ENCODE peak calls at places on chromosome 18, in four cellular contexts. One of them, this sample, is unnamed.

GRCh38 chr18:26813043-26813442 is 52.5 kb downstream of the AQP4 start:
- DNase-seq in SK-N-SH: peak; percentile 50
- DNase-seq in kidney epithelial cell: peak; percentile 14
- DNase-seq in AG10803: no peak
- DNase-seq in this sample: peak; percentile 36

GRCh38 chr18:65206551-65207260 is 544.1 kb upstream of the CDH7 start:
- DNase-seq in SK-N-SH: no peak
- DNase-seq in kidney epithelial cell: no peak
- DNase-seq in AG10803: no peak
- DNase-seq in this sample: peak; percentile 24

GRCh38 chr18:55706893-55707292 is 118.9 kb upstream of the TCF4 start:
- DNase-seq in SK-N-SH: no peak
- DNase-seq in kidney epithelial cell: no peak
- DNase-seq in AG10803: peak; percentile 93
- DNase-seq in this sample: no peak

GRCh38 chr18:45821667-45822066 is 3.8 kb upstream of the SIGLEC15 start:
- DNase-seq in SK-N-SH: no peak
- DNase-seq in kidney epithelial cell: no peak
- DNase-seq in AG10803: no peak
- DNase-seq in this sample: no peak

GRCh38 chr18:32296851-32297250 is 107.0 kb downstream of the MEP1B start:
- DNase-seq in SK-N-SH: no peak
- DNase-seq in kidney epithelial cell: no peak
- DNase-seq in AG10803: no peak
- DNase-seq in this sample: no peak

GRCh38 chr18:48546411-48546810 is 7.6 kb downstream of the CTIF start:
- DNase-seq in SK-N-SH: no peak
- DNase-seq in kidney epithelial cell: no peak
- DNase-seq in AG10803: peak; percentile 77
- DNase-seq in this sample: no peak

GRCh38 chr18:59005266-59005665 is 134.4 kb upstream of the SEC11C start:
- DNase-seq in SK-N-SH: no peak
- DNase-seq in kidney epithelial cell: no peak
- DNase-seq in AG10803: peak; percentile 88
- DNase-seq in this sample: no peak

GRCh38 chr18:51337406-51337805 is 139.9 kb upstream of the MEX3C start:
- DNase-seq in SK-N-SH: no peak
- DNase-seq in kidney epithelial cell: no peak
- DNase-seq in AG10803: no peak
- DNase-seq in this sample: no peak

GRCh38 chr18:37253424-37254255 is 312.0 kb downstream of the CELF4 start:
- DNase-seq in SK-N-SH: peak; percentile 83
- DNase-seq in kidney epithelial cell: no peak
- DNase-seq in AG10803: no peak
- DNase-seq in this sample: peak; percentile 83

GRCh38 chr18:9101730-9102390 is 639 bp upstream of the NDUFV2 start:
- DNase-seq in SK-N-SH: peak; percentile 66
- DNase-seq in kidney epithelial cell: peak; percentile 31
- DNase-seq in AG10803: peak; percentile 75
- DNase-seq in this sample: no peak

GRCh38 chr18:48136051-48136543 is 205.6 kb upstream of the SMAD2 start:
- DNase-seq in SK-N-SH: peak; percentile 86
- DNase-seq in kidney epithelial cell: no peak
- DNase-seq in AG10803: no peak
- DNase-seq in this sample: peak; percentile 56

GRCh38 chr18:12593861-12594260 is 64.0 kb downstream of the SPIRE1 start:
- DNase-seq in SK-N-SH: no peak
- DNase-seq in kidney epithelial cell: no peak
- DNase-seq in AG10803: peak; percentile 50
- DNase-seq in this sample: no peak

GRCh38 chr18:59054892-59055291 is 84.8 kb upstream of the SEC11C start:
- DNase-seq in SK-N-SH: no peak
- DNase-seq in kidney epithelial cell: no peak
- DNase-seq in AG10803: peak; percentile 64
- DNase-seq in this sample: no peak

DNA sequence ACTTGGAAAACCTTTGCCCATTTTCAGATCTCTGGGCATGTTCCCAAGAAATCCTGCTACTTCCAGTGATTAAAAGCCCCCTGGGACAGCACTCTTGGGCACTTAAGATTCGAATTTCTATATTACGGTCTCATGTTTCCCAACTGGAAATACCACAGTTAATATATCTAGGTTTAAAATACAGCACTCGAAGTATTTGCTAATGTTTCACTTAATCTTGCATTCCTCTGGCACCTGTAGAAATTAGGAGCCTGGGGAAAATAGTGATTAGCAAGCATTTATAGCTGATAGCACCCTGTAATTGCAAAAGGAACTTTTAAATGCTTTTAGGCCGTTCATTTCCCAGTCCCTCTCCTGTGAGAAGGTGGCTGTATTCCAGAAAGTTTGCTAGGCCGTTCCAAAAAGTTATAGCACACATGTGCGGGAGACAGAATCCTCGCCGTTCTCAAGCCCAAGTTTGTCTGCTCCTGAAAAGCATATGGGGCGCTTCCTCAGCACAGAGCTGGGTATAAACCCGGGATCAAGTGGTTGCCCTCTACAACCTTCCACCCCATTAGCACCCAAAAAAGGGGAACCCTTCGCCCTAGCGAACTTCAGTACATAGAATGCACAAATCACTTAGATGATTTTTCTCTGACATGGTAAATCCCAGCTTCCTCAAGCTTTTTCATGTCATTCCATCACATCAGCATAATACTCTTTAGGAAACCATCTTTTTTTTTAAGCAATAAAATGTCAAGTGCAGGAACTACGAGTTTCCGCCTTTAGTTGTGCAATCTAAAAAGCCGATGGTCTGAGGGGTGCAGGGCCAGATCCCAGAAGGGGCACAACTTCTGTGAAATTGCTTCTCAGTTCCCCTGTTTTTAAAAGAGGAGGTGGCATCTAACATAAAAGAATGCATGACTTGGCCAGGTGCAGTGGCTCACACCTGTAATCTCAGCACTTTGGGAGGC is 60.6 kb downstream of the DIPK1C start:
- DNase-seq in SK-N-SH: no peak
- DNase-seq in kidney epithelial cell: no peak
- DNase-seq in AG10803: no peak
- DNase-seq in this sample: no peak
- TF ChIP-seq CTCF in SK-N-SH: no peak
- TF ChIP-seq CTCF in kidney epithelial cell: no peak
- TF ChIP-seq CTCF in AG10803: no peak
- TF ChIP-seq CTCF in this sample: no peak

GRCh38 chr18:10490401-10491289 is 35.2 kb upstream of the NAPG start:
- DNase-seq in SK-N-SH: no peak
- DNase-seq in kidney epithelial cell: no peak
- DNase-seq in AG10803: no peak
- DNase-seq in this sample: no peak
- TF ChIP-seq CTCF in SK-N-SH: no peak
- TF ChIP-seq CTCF in kidney epithelial cell: no peak
- TF ChIP-seq CTCF in AG10803: no peak
- TF ChIP-seq CTCF in this sample: no peak

DNA sequence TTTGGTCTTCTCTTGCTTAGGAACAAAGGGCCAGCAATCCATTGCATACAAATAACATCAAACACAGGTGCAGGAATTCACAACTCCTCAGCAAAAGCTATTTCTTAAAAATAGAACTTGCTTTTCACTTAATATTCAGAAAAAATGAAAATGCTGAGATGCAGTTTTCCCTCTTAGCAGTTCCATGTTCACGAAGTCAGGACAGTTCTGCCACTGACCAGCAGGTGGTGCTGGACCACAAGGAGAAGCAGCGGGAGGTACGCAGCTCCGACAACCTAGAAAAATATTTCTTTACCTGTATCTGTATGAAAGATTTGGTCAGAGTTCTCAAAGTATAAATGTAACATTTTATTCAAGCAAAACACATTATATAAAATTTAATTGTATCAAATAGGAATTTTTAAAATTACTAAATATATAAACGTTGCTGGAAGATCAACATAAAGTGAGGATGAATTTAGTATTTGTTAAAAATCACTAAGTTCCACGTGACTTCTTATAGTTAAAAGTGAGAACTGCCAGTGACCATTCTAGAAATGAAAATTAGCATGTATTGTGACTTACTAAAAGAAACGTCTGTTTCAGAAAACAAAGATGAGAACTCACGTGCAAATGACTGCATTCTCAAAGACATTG is 48.8 kb downstream of the ADNP2 start:
- DNase-seq in SK-N-SH: peak; percentile 76
- DNase-seq in kidney epithelial cell: peak; percentile 18
- DNase-seq in AG10803: peak; percentile 67
- DNase-seq in this sample: peak; percentile 84
- TF ChIP-seq CTCF in SK-N-SH: peak; percentile 97
- TF ChIP-seq CTCF in kidney epithelial cell: peak; percentile 95
- TF ChIP-seq CTCF in AG10803: peak; percentile 100
- TF ChIP-seq CTCF in this sample: peak; percentile 99

DNA sequence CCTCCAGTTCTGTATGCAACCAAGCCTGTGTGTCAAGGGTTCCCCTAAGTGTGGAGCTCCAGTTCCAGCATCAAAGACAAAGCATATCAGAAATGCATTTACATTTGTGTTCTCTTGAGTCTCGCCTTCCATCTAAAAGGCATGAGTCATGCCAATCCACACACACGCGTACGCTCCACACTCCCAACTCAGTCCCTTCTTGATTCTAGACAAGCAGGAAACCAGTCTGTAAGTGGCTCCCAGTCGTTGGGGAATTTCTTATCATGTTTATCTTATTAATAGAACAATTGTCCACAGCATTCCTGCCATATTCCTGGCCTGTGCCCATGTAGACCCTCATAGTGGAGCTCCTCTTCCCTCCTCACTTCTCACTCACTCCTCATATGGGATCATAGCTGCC is 86.4 kb upstream of the SLC35G4 start:
- DNase-seq in SK-N-SH: no peak
- DNase-seq in kidney epithelial cell: no peak
- DNase-seq in AG10803: no peak
- DNase-seq in this sample: no peak
- TF ChIP-seq CTCF in SK-N-SH: no peak
- TF ChIP-seq CTCF in kidney epithelial cell: no peak
- TF ChIP-seq CTCF in AG10803: no peak
- TF ChIP-seq CTCF in this sample: no peak

GRCh38 chr18:63883617-63884016 is 3.9 kb upstream of the SERPINB2 start:
- DNase-seq in SK-N-SH: no peak
- DNase-seq in kidney epithelial cell: no peak
- DNase-seq in AG10803: no peak
- DNase-seq in this sample: no peak
- TF ChIP-seq CTCF in SK-N-SH: no peak
- TF ChIP-seq CTCF in kidney epithelial cell: no peak
- TF ChIP-seq CTCF in AG10803: no peak
- TF ChIP-seq CTCF in this sample: no peak

GRCh38 chr18:75161629-75162028 is 47.3 kb downstream of the PTGR3 start:
- DNase-seq in SK-N-SH: no peak
- DNase-seq in kidney epithelial cell: no peak
- DNase-seq in AG10803: peak; percentile 35
- DNase-seq in this sample: no peak
- TF ChIP-seq CTCF in SK-N-SH: no peak
- TF ChIP-seq CTCF in kidney epithelial cell: no peak
- TF ChIP-seq CTCF in AG10803: peak; percentile 23
- TF ChIP-seq CTCF in this sample: no peak

GRCh38 chr18:78983530-78983929 is 3.9 kb downstream of the SALL3 start:
- DNase-seq in SK-N-SH: no peak
- DNase-seq in kidney epithelial cell: no peak
- DNase-seq in AG10803: no peak
- DNase-seq in this sample: no peak

GRCh38 chr18:78981652-78981955 is 2.0 kb downstream of the SALL3 start:
- DNase-seq in SK-N-SH: no peak
- DNase-seq in kidney epithelial cell: no peak
- DNase-seq in AG10803: no peak
- DNase-seq in this sample: no peak

GRCh38 chr18:78984941-78985784 is 5.5 kb downstream of the SALL3 start:
- DNase-seq in SK-N-SH: no peak
- DNase-seq in kidney epithelial cell: no peak
- DNase-seq in AG10803: peak; percentile 1
- DNase-seq in this sample: peak; percentile 55

GRCh38 chr18:78982186-78982585 is 2.6 kb downstream of the SALL3 start:
- DNase-seq in SK-N-SH: no peak
- DNase-seq in kidney epithelial cell: no peak
- DNase-seq in AG10803: no peak
- DNase-seq in this sample: no peak

GRCh38 chr18:78986018-78986481 is 6.4 kb downstream of the SALL3 start:
- DNase-seq in SK-N-SH: peak; percentile 58
- DNase-seq in kidney epithelial cell: no peak
- DNase-seq in AG10803: no peak
- DNase-seq in this sample: peak; percentile 66
- TF ChIP-seq CTCF in SK-N-SH: peak; percentile 63
- TF ChIP-seq CTCF in kidney epithelial cell: peak; percentile 59
- TF ChIP-seq CTCF in AG10803: peak; percentile 43
- TF ChIP-seq CTCF in this sample: peak; percentile 77